ENCODE peak calls at places on chromosomes 13 and 19, in nine cellular contexts. W is skeletal muscle cell; R is CD8-positive, alpha-beta T cell; C is NCI-H1092 treated with DMSO at 0.1 percent for 48 hours; N is neural crest cell; B is stimulated activated CD4-positive, alpha-beta T cell treated with anti-CD3 and anti-CD28 coated beads, Interleukin-15, amount 100 ng/mL, for 1 hour; T is CMK; A is activated T-cell treated with anti-CD3 and anti-CD28 coated beads for 1 hour; L is colonic mucosa. K is an unnamed sample.

GRCh38 chr13:33347866-33348265 is 62.3 kb upstream of the STARD13 start:
- DNase-seq in T (no peak), B (no peak), W (no peak), C (no peak), N (no peak), L (no peak), R (no peak), A (no peak), K (no peak)

GRCh38 chr13:94667190-94667589 is 45.2 kb downstream of the SOX21 start:
- DNase-seq in A (no peak), R (no peak), C (no peak), L (no peak), N (no peak), W (no peak), T (no peak), B (no peak), K (no peak)

GRCh38 chr19:49932731-49933131 is 3.4 kb upstream of the NUP62 start:
- DNase-seq in L (no peak), C (no peak), B (peak), T (no peak), N (no peak), R (peak), A (peak), W (no peak), K (no peak)

GRCh38 chr13:111203742-111204386 is 88.8 kb downstream of the ARHGEF7 start:
- DNase-seq in C (no peak), B (no peak), A (no peak), L (no peak), N (no peak), W (no peak), R (no peak), T (no peak), K (no peak)

GRCh38 chr19:17555929-17556813 is 722 bp downstream of the COLGALT1 start:
- DNase-seq in B (no peak), N (peak), R (peak), T (peak), W (no peak), C (peak), L (peak), A (no peak), K (peak)

GRCh38 chr13:55439450-55439849 is 1701.3 kb upstream of the PRR20A start:
- DNase-seq in N (no peak), B (no peak), R (no peak), C (peak), T (no peak), L (no peak), A (no peak), W (no peak), K (no peak)

GRCh38 chr19:1767464-1767933 is 14.2 kb downstream of the ONECUT3 start:
- DNase-seq in B (peak), W (no peak), A (peak), N (peak), T (no peak), C (no peak), L (peak), R (peak), K (peak)

GRCh38 chr13:42788601-42789000 is 7.2 kb downstream of the FAM216B start:
- DNase-seq in A (no peak), R (no peak), C (no peak), T (no peak), W (no peak), B (no peak), N (no peak), L (no peak), K (no peak)

GRCh38 chr13:45511310-45512147 is 46.8 kb downstream of the COG3 start:
- DNase-seq in B (no peak), W (peak), C (peak), L (peak), R (peak), N (peak), T (peak), A (no peak), K (peak)

GRCh38 chr13:111519490-111520170 is 199.2 kb downstream of the TEX29 start:
- DNase-seq in A (no peak), L (no peak), B (no peak), C (no peak), N (no peak), T (no peak), R (no peak), W (no peak), K (no peak)

GRCh38 chr13:69324109-69324886 is 783.3 kb upstream of the ATXN8OS start:
- DNase-seq in R (no peak), T (no peak), B (no peak), W (peak), N (no peak), A (no peak), L (no peak), C (peak), K (peak)

GRCh38 chr19:18514800-18515682 is 6.8 kb downstream of the ELL start:
- DNase-seq in W (no peak), L (peak), A (no peak), N (no peak), B (no peak), T (no peak), C (peak), R (peak), K (peak)

GRCh38 chr13:94825507-94825906 is 113.2 kb upstream of the SOX21 start:
- DNase-seq in A (no peak), T (no peak), B (no peak), C (peak), L (peak), R (no peak), W (peak), N (peak), K (peak)

GRCh38 chr13:59494560-59494970 is 669.2 kb downstream of the DIAPH3 start:
- DNase-seq in B (no peak), N (no peak), R (no peak), C (no peak), L (no peak), A (no peak), W (peak), T (peak), K (peak)

GRCh38 chr13:44857736-44858135 is 131.5 kb downstream of the NUFIP1 start:
- DNase-seq in B (no peak), N (no peak), T (no peak), L (no peak), A (no peak), C (no peak), R (no peak), W (no peak), K (no peak)

GRCh38 chr19:13796301-13797057 is 1.2 kb downstream of the ZSWIM4 start:
- DNase-seq in A (no peak), N (no peak), T (no peak), L (peak), B (no peak), R (no peak), C (no peak), W (peak), K (no peak)

GRCh38 chr13:104553156-104553555 is 1486.9 kb upstream of the SLC10A2 start:
- DNase-seq in C (no peak), R (no peak), W (peak), N (no peak), A (no peak), B (no peak), T (no peak), L (no peak), K (peak)

GRCh38 chr19:2260341-2260751 is 4.1 kb upstream of the JSRP1 start:
- DNase-seq in C (no peak), T (no peak), R (no peak), B (no peak), A (no peak), L (peak), N (no peak), W (no peak), K (no peak)

GRCh38 chr19:31975461-31975860 is 369.9 kb upstream of the ZNF507 start:
- DNase-seq in R (no peak), W (no peak), N (no peak), T (no peak), C (no peak), L (no peak), B (no peak), A (no peak), K (no peak)

GRCh38 chr19:2690856-2691255 is 11.6 kb downstream of the GNG7 start:
- DNase-seq in A (no peak), W (no peak), B (no peak), L (no peak), T (no peak), C (no peak), N (no peak), R (no peak), K (no peak)

GRCh38 chr13:20390526-20391175 is 135.0 kb downstream of the CRYL1 start:
- DNase-seq in W (no peak), C (no peak), B (no peak), N (no peak), T (peak), L (no peak), R (no peak), A (no peak), K (no peak)

GRCh38 chr13:93388701-93389100 is 162.1 kb downstream of the GPC6 start:
- DNase-seq in B (no peak), W (peak), N (no peak), R (no peak), T (no peak), L (no peak), A (no peak), C (no peak), K (peak)